ENCODE peak calls at places on chromosomes 12 and 14, in six cellular contexts. One of them, this sample, is unnamed.

GRCh38 chr12:88643685-88644084 is 63.4 kb upstream of the KITLG start:
- DNase-seq in hepatocyte: no peak
- DNase-seq in body of pancreas: no peak
- DNase-seq in spleen: no peak
- DNase-seq in fibroblast of mammary gland: peak; percentile 75
- DNase-seq in CD8-positive, alpha-beta T cell: no peak
- DNase-seq in this sample: no peak

GRCh38 chr12:132806857-132807256 is 21.8 kb downstream of the GOLGA3 start:
- DNase-seq in spleen: no peak
- DNase-seq in hepatocyte: no peak
- DNase-seq in body of pancreas: no peak
- DNase-seq in CD8-positive, alpha-beta T cell: no peak
- DNase-seq in fibroblast of mammary gland: no peak
- DNase-seq in this sample: no peak

GRCh38 chr14:46053221-46053620 is 598.4 kb downstream of the RPL10L start:
- DNase-seq in fibroblast of mammary gland: peak; percentile 15
- DNase-seq in body of pancreas: no peak
- DNase-seq in hepatocyte: no peak
- DNase-seq in CD8-positive, alpha-beta T cell: no peak
- DNase-seq in spleen: no peak
- DNase-seq in this sample: no peak

GRCh38 chr12:58804749-58805148 is 115.6 kb downstream of the LRIG3 start:
- DNase-seq in spleen: no peak
- DNase-seq in body of pancreas: no peak
- DNase-seq in fibroblast of mammary gland: no peak
- DNase-seq in CD8-positive, alpha-beta T cell: no peak
- DNase-seq in hepatocyte: no peak
- DNase-seq in this sample: peak; percentile 4

GRCh38 chr14:37903561-37904191 is 304.0 kb upstream of the SSTR1 start:
- DNase-seq in hepatocyte: peak; percentile 77
- DNase-seq in fibroblast of mammary gland: peak; percentile 71
- DNase-seq in body of pancreas: peak; percentile 18
- DNase-seq in spleen: no peak
- DNase-seq in CD8-positive, alpha-beta T cell: no peak
- DNase-seq in this sample: peak; percentile 53

GRCh38 chr14:93946104-93946503 is 19.0 kb downstream of the FAM181A start:
- DNase-seq in body of pancreas: no peak
- DNase-seq in CD8-positive, alpha-beta T cell: no peak
- DNase-seq in fibroblast of mammary gland: peak; percentile 47
- DNase-seq in hepatocyte: peak; percentile 42
- DNase-seq in spleen: no peak
- DNase-seq in this sample: no peak

GRCh38 chr12:109888179-109889020 is 8.1 kb upstream of the GLTP start:
- DNase-seq in body of pancreas: no peak
- DNase-seq in CD8-positive, alpha-beta T cell: no peak
- DNase-seq in hepatocyte: no peak
- DNase-seq in spleen: no peak
- DNase-seq in fibroblast of mammary gland: peak; percentile 98
- DNase-seq in this sample: no peak

GRCh38 chr14:95359974-95360826 is 40.5 kb upstream of the CLMN start:
- DNase-seq in fibroblast of mammary gland: no peak
- DNase-seq in body of pancreas: peak; percentile 27
- DNase-seq in spleen: no peak
- DNase-seq in CD8-positive, alpha-beta T cell: no peak
- DNase-seq in hepatocyte: peak; percentile 46
- DNase-seq in this sample: no peak

GRCh38 chr12:96136129-96136528 is 58.0 kb upstream of the ELK3 start:
- DNase-seq in fibroblast of mammary gland: peak; percentile 70
- DNase-seq in body of pancreas: no peak
- DNase-seq in hepatocyte: peak; percentile 16
- DNase-seq in spleen: no peak
- DNase-seq in CD8-positive, alpha-beta T cell: no peak
- DNase-seq in this sample: no peak

GRCh38 chr12:989751-990278 is 1.2 kb upstream of the ERC1 start:
- DNase-seq in fibroblast of mammary gland: peak; percentile 92
- DNase-seq in spleen: no peak
- DNase-seq in hepatocyte: peak; percentile 49
- DNase-seq in CD8-positive, alpha-beta T cell: no peak
- DNase-seq in body of pancreas: peak; percentile 17
- DNase-seq in this sample: peak; percentile 55

GRCh38 chr12:91326043-91327027 is 143.7 kb upstream of the DCN start:
- DNase-seq in fibroblast of mammary gland: peak; percentile 76
- DNase-seq in spleen: no peak
- DNase-seq in body of pancreas: peak; percentile 46
- DNase-seq in hepatocyte: peak; percentile 77
- DNase-seq in CD8-positive, alpha-beta T cell: no peak
- DNase-seq in this sample: peak; percentile 64

GRCh38 chr14:93906341-93907329 is 20.5 kb upstream of the FAM181A start:
- DNase-seq in hepatocyte: peak; percentile 75
- DNase-seq in spleen: peak; percentile 76
- DNase-seq in fibroblast of mammary gland: peak; percentile 37
- DNase-seq in body of pancreas: peak; percentile 66
- DNase-seq in CD8-positive, alpha-beta T cell: peak; percentile 25
- DNase-seq in this sample: peak; percentile 68

GRCh38 chr12:55736780-55737580 is 5.9 kb upstream of the GDF11 start:
- DNase-seq in body of pancreas: peak; percentile 87
- DNase-seq in spleen: peak; percentile 86
- DNase-seq in fibroblast of mammary gland: peak; percentile 77
- DNase-seq in hepatocyte: peak; percentile 88
- DNase-seq in CD8-positive, alpha-beta T cell: peak; percentile 35
- DNase-seq in this sample: peak; percentile 85

GRCh38 chr14:56199095-56199975 is 81.1 kb downstream of the PELI2 start:
- DNase-seq in body of pancreas: no peak
- DNase-seq in CD8-positive, alpha-beta T cell: no peak
- DNase-seq in fibroblast of mammary gland: peak; percentile 98
- DNase-seq in hepatocyte: peak; percentile 62
- DNase-seq in spleen: no peak
- DNase-seq in this sample: no peak

GRCh38 chr12:104083769-104084475 is 19.6 kb downstream of the HCFC2 start:
- DNase-seq in hepatocyte: no peak
- DNase-seq in spleen: no peak
- DNase-seq in CD8-positive, alpha-beta T cell: no peak
- DNase-seq in body of pancreas: no peak
- DNase-seq in fibroblast of mammary gland: no peak
- DNase-seq in this sample: no peak

GRCh38 chr14:75877884-75878283 is 103.9 kb downstream of the TGFB3 start:
- DNase-seq in hepatocyte: no peak
- DNase-seq in body of pancreas: no peak
- DNase-seq in CD8-positive, alpha-beta T cell: no peak
- DNase-seq in spleen: no peak
- DNase-seq in fibroblast of mammary gland: no peak
- DNase-seq in this sample: no peak

GRCh38 chr12:57548488-57548887 is 1.4 kb upstream of the KIF5A start:
- DNase-seq in hepatocyte: no peak
- DNase-seq in CD8-positive, alpha-beta T cell: no peak
- DNase-seq in fibroblast of mammary gland: no peak
- DNase-seq in body of pancreas: no peak
- DNase-seq in spleen: no peak
- DNase-seq in this sample: no peak

GRCh38 chr12:26195250-26195640 is at the start of gene SSPN:
- DNase-seq in hepatocyte: peak; percentile 69
- DNase-seq in spleen: peak; percentile 83
- DNase-seq in fibroblast of mammary gland: peak; percentile 47
- DNase-seq in CD8-positive, alpha-beta T cell: no peak
- DNase-seq in body of pancreas: peak; percentile 77
- DNase-seq in this sample: peak; percentile 68

GRCh38 chr12:8996682-8997405 is 7.5 kb downstream of the KLRG1 start:
- DNase-seq in CD8-positive, alpha-beta T cell: peak; percentile 8
- DNase-seq in hepatocyte: peak; percentile 49
- DNase-seq in spleen: no peak
- DNase-seq in body of pancreas: no peak
- DNase-seq in fibroblast of mammary gland: peak; percentile 41
- DNase-seq in this sample: no peak
- H3K4me3 ChIP-seq in CD8-positive, alpha-beta T cell: no peak overlapping the region
- H3K4me3 ChIP-seq in hepatocyte: no peak overlapping the region
- H3K4me3 ChIP-seq in spleen: no peak overlapping the region
- H3K4me3 ChIP-seq in body of pancreas: no peak overlapping the region
- H3K4me3 ChIP-seq in fibroblast of mammary gland: no peak overlapping the region
- H3K4me3 ChIP-seq in this sample: no peak overlapping the region

DNA sequence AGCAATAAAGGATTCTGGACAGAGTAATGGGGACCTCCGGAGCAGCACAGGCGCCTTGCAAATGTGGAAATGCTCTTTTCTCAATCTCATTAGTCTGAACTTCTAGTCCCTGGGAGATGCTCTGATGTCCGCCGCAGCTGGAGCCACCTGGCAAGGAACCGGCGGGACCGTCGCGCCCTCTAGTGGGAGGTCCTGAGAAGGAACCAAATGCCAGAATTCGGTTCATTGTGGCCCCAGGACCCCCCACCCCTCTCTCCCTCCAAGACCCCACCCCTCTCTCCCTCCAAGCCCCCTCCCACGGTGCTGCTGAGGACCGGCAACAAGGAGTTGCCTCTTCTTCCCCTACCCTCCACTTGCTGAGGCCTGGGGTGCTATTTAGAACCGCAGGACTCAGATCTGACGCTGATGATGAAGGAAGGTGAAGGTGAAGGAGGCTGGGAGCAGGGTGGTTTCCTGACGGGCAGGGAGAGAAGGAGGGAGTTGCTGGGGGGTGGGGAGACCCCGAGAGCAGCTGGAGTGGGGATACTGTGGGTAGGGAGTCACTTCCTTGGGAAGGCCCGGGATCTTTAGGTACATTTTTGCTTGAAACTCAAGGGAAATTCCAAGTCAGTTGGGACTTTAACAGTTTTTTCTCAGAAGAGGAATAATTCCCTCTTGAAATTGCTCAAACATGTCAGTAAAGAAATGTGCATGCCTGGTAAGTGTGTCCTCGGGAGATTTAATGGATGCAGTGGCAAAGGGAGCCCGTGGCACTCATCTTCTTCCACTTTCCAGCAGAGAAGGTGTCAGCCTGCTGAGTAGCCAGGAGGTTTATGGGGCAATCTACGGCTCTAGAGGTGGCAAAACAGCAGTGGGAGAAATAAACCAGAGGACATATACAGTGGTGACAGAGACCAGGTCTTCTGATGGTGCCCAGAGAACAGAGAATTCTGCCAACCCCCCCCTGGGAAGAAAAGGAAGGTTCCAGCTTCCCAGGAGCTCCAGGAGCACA is 42.6 kb downstream of the SMIM41 start:
- DNase-seq in fibroblast of mammary gland: peak; percentile 50
- DNase-seq in hepatocyte: peak; percentile 85
- DNase-seq in spleen: peak; percentile 91
- DNase-seq in body of pancreas: peak; percentile 70
- DNase-seq in CD8-positive, alpha-beta T cell: peak; percentile 47
- DNase-seq in this sample: peak; percentile 74
- TF ChIP-seq CTCF in fibroblast of mammary gland: peak; percentile 68
- TF ChIP-seq CTCF in hepatocyte: peak; percentile 75
- TF ChIP-seq CTCF in spleen: peak; percentile 69
- TF ChIP-seq CTCF in body of pancreas: peak; percentile 85
- TF ChIP-seq CTCF in CD8-positive, alpha-beta T cell: peak; percentile 69
- TF ChIP-seq CTCF in this sample: peak; percentile 96

GRCh38 chr14:71094722-71095121 is 187.5 kb downstream of the PCNX1 start:
- DNase-seq in hepatocyte: no peak
- DNase-seq in fibroblast of mammary gland: no peak
- DNase-seq in body of pancreas: no peak
- DNase-seq in spleen: no peak
- DNase-seq in CD8-positive, alpha-beta T cell: no peak
- DNase-seq in this sample: no peak
- H3K4me3 ChIP-seq in hepatocyte: no peak overlapping the region
- H3K4me3 ChIP-seq in fibroblast of mammary gland: no peak overlapping the region
- H3K4me3 ChIP-seq in body of pancreas: no peak overlapping the region
- H3K4me3 ChIP-seq in spleen: no peak overlapping the region
- H3K4me3 ChIP-seq in CD8-positive, alpha-beta T cell: no peak overlapping the region
- H3K4me3 ChIP-seq in this sample: no peak overlapping the region

GRCh38 chr12:123126294-123127144 is 24.4 kb downstream of the PITPNM2 start:
- DNase-seq in body of pancreas: no peak
- DNase-seq in CD8-positive, alpha-beta T cell: no peak
- DNase-seq in spleen: no peak
- DNase-seq in hepatocyte: peak; percentile 84
- DNase-seq in fibroblast of mammary gland: peak; percentile 99
- DNase-seq in this sample: peak; percentile 75
- TF ChIP-seq CTCF in body of pancreas: no peak
- TF ChIP-seq CTCF in CD8-positive, alpha-beta T cell: no peak
- TF ChIP-seq CTCF in spleen: no peak
- TF ChIP-seq CTCF in hepatocyte: peak; percentile 8
- TF ChIP-seq CTCF in fibroblast of mammary gland: peak; percentile 48
- TF ChIP-seq CTCF in this sample: peak; percentile 23

DNA sequence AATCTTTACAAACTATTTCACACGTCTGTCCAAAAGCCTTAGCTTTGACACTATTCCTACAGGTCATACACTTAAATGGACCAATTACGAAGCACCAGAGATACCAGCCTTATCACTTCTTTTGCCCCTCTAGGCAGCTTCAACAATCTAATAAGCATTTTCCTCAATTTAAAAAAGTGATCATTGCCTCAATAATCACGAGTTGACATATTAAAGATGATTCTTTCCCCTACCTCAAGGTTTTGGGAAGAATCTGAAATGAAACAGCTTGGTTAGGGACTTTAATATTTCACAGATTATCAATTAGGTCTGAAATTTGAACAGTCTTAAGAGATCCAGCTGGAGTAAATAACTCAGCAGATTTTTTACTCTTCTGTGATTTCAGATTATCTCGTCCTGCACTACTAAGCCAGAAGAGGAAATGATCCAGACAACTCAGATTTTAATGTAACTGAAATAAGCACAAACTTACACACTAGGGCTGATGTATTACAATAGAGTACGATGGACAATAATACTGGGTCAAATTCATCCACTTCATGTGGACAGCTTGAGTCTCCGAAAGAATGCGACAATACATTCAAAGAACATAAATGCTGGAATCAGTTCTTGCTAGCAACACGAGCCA is 15.9 kb downstream of the UBE2N start:
- DNase-seq in spleen: no peak
- DNase-seq in hepatocyte: no peak
- DNase-seq in body of pancreas: no peak
- DNase-seq in fibroblast of mammary gland: no peak
- DNase-seq in CD8-positive, alpha-beta T cell: no peak
- DNase-seq in this sample: no peak
- H3K4me3 ChIP-seq in spleen: no peak overlapping the region
- H3K4me3 ChIP-seq in hepatocyte: no peak overlapping the region
- H3K4me3 ChIP-seq in body of pancreas: no peak overlapping the region
- H3K4me3 ChIP-seq in fibroblast of mammary gland: no peak overlapping the region
- H3K4me3 ChIP-seq in CD8-positive, alpha-beta T cell: no peak overlapping the region
- H3K4me3 ChIP-seq in this sample: no peak overlapping the region

DNA sequence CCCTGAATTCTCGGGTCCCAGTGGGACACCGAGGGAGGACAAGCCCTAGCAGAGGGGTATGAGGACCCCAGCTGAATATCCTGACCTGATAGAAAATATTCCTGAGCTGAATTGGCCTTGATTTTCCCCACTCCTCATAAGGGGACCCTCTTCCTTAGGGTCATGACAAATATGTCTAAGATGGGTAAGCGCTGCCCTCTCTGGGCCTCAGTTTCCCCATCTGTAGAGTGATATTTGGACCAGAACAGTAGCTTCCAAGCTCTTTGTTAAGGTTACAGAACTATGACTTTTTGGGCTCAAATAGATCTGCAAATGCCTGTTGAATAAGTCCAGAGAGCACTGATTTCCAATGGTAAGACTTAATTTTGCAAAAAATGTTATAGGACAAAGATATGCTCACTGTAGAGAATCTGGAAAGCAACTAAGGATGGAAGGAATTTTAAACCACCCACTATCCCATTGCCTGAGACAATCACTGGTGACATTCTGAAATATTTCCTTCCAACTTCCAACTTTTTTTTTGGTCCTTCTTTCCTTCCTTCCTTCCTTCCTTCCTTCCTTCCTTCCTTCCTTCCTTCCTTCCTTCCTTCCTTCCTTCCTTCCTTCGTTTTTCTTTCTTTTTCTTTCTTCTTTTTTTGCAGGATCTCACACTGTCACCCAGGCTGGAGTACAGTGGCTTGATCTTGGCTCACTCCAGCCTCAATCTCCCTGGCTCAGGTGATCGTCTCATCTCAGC is 32.0 kb downstream of the MYL2 start:
- DNase-seq in CD8-positive, alpha-beta T cell: no peak
- DNase-seq in fibroblast of mammary gland: no peak
- DNase-seq in hepatocyte: no peak
- DNase-seq in spleen: no peak
- DNase-seq in body of pancreas: no peak
- DNase-seq in this sample: no peak
- TF ChIP-seq CTCF in CD8-positive, alpha-beta T cell: peak; percentile 48
- TF ChIP-seq CTCF in fibroblast of mammary gland: no peak
- TF ChIP-seq CTCF in hepatocyte: no peak
- TF ChIP-seq CTCF in spleen: no peak
- TF ChIP-seq CTCF in body of pancreas: no peak
- TF ChIP-seq CTCF in this sample: no peak